ENCODE peak calls at places on chromosomes 5 and 9, in seven cellular contexts. P, S, G, I, N, H and T are unnamed samples.

GRCh38 chr5:59169101-59169767 is 586.4 kb downstream of the RAB3C start:
- DNase-seq in P (no peak), G (no peak), H (no peak), I (no peak), N (no peak), S (no peak), T (no peak)

GRCh38 chr5:135739383-135739961 is 95.0 kb upstream of the SLC25A48 start:
- DNase-seq in P (no peak), S (no peak), H (no peak), I (no peak), G (no peak), N (no peak), T (no peak)

GRCh38 chr9:135611142-135611874 is 28.0 kb downstream of the GLT6D1 start:
- DNase-seq in S (no peak), N (no peak), G (no peak), P (no peak), H (no peak), I (no peak), T (no peak)

GRCh38 chr9:89999534-90000370 is 394.9 kb downstream of the GADD45G start:
- DNase-seq in N (peak; percentile 42), S (peak; percentile 50), G (peak; percentile 41), H (peak; percentile 48), I (peak; percentile 66), P (peak; percentile 68), T (peak; percentile 61)

GRCh38 chr9:16152276-16153065 is 599.6 kb downstream of the CCDC171 start:
- DNase-seq in H (no peak), G (no peak), P (no peak), S (no peak), I (no peak), N (no peak), T (no peak)

GRCh38 chr5:73940026-73940425 is 314.0 kb downstream of the ARHGEF28 start:
- DNase-seq in G (no peak), H (no peak), P (no peak), I (no peak), S (peak; percentile 43), N (no peak), T (no peak)

GRCh38 chr9:69380811-69381210 is 55.8 kb downstream of the ENTREP1 start:
- DNase-seq in I (no peak), G (no peak), S (no peak), N (no peak), P (no peak), H (no peak), T (peak; percentile 25)

GRCh38 chr5:36982146-36982545 is 105.6 kb downstream of the NIPBL start:
- DNase-seq in H (no peak), G (no peak), N (no peak), I (no peak), P (no peak), S (no peak), T (no peak)

GRCh38 chr9:107180206-107180605 is 102.9 kb upstream of the RAD23B start:
- DNase-seq in G (no peak), H (no peak), I (no peak), S (no peak), P (no peak), N (no peak), T (no peak)

GRCh38 chr5:38595149-38595725 is 38.8 kb upstream of the LIFR start:
- DNase-seq in P (no peak), G (no peak), I (peak; percentile 43), S (peak; percentile 84), N (no peak), H (no peak), T (peak; percentile 70)

GRCh38 chr9:124264812-124265211 is 7.1 kb downstream of the NEK6 start:
- DNase-seq in S (peak; percentile 68), P (no peak), I (no peak), G (no peak), H (no peak), N (no peak), T (peak; percentile 47)

GRCh38 chr5:170390472-170390871 is 1.3 kb upstream of the KCNMB1 start:
- DNase-seq in H (no peak), I (no peak), P (no peak), N (no peak), G (no peak), S (no peak), T (no peak)

GRCh38 chr5:108260105-108260857 is 121.6 kb downstream of the FBXL17 start:
- DNase-seq in I (peak; percentile 41), S (peak; percentile 91), G (peak; percentile 67), N (peak; percentile 74), H (peak; percentile 51), P (peak; percentile 66), T (peak; percentile 78)

GRCh38 chr5:9661316-9662015 is 31.3 kb upstream of the TAS2R1 start:
- DNase-seq in G (no peak), N (no peak), P (no peak), H (no peak), I (no peak), S (no peak), T (peak; percentile 38)

GRCh38 chr5:1526151-1526631 is 2.4 kb upstream of the LPCAT1 start:
- DNase-seq in S (no peak), G (peak; percentile 9), H (no peak), I (no peak), N (no peak), P (no peak), T (no peak)

GRCh38 chr9:80605129-80605528 is 1033.4 kb downstream of the TLE4 start:
- DNase-seq in H (no peak), I (no peak), N (peak; percentile 35), S (peak; percentile 59), P (no peak), G (no peak), T (peak; percentile 42)

GRCh38 chr5:67182406-67182805 is 14.2 kb downstream of the CD180 start:
- DNase-seq in G (no peak), I (no peak), H (no peak), S (peak; percentile 78), N (peak; percentile 29), P (no peak), T (peak; percentile 78)

GRCh38 chr5:27854243-27854852 is 816.0 kb upstream of the CDH9 start:
- DNase-seq in H (no peak), I (no peak), N (no peak), G (no peak), P (no peak), S (no peak), T (no peak)

GRCh38 chr9:6771722-6772121 is 13.9 kb downstream of the KDM4C start:
- DNase-seq in I (no peak), S (no peak), H (no peak), N (no peak), P (no peak), G (no peak), T (no peak)

GRCh38 chr9:70412678-70413426 is 1.6 kb downstream of the KLF9 start:
- DNase-seq in I (no peak), H (peak; percentile 71), N (no peak), G (peak; percentile 31), S (peak; percentile 93), P (peak; percentile 48), T (peak; percentile 62)

GRCh38 chr9:86410281-86410680 is 56.1 kb upstream of the TUT7 start:
- DNase-seq in N (no peak), S (no peak), I (no peak), P (no peak), H (peak; percentile 14), G (no peak), T (no peak)

GRCh38 chr5:96248152-96248551 is 184.9 kb downstream of the PCSK1 start:
- DNase-seq in N (no peak), G (no peak), I (no peak), P (no peak), S (peak; percentile 51), H (no peak), T (no peak)